ENCODE peak calls at places on chromosomes 12 and 14, in seven cellular contexts. X is transverse colon, H is spleen, O is endothelial cell of umbilical vein, J is GM12878, P is stomach, B is breast epithelium. M is an unnamed sample.

GRCh38 chr14:94048676-94049624 is 22.8 kb downstream of the OTUB2 start:
- DNase-seq in B (no peak), J (no peak), P (no peak), X (no peak), O (no peak), H (peak; percentile 20), M (no peak)

GRCh38 chr12:90969851-90970250 is 14.9 kb upstream of the CCER1 start:
- DNase-seq in X (no peak), O (no peak), J (no peak), H (no peak), B (no peak), P (no peak), M (no peak)

GRCh38 chr12:19129486-19130223 is at the start of gene PLEKHA5:
- DNase-seq in P (peak; percentile 79), B (peak; percentile 52), X (peak; percentile 75), O (peak; percentile 31), H (peak; percentile 83), J (no peak), M (peak; percentile 16)

GRCh38 chr12:96876966-96877365 is 30.1 kb upstream of the NEDD1 start:
- DNase-seq in J (no peak), O (no peak), X (no peak), B (no peak), P (no peak), H (no peak), M (no peak)

GRCh38 chr12:51970904-51971646 is 19.6 kb downstream of the ACVR1B start:
- DNase-seq in X (peak; percentile 24), H (no peak), P (no peak), B (no peak), J (peak; percentile 93), O (peak; percentile 89), M (no peak)

GRCh38 chr12:50088577-50089335 is 3.6 kb downstream of the SMARCD1 start:
- DNase-seq in X (peak; percentile 70), O (peak; percentile 59), H (peak; percentile 13), J (peak; percentile 37), B (peak; percentile 55), P (peak; percentile 68), M (no peak)

GRCh38 chr12:46901464-46902205 is 75.8 kb upstream of the SLC38A4 start:
- DNase-seq in B (no peak), X (no peak), J (no peak), P (no peak), H (no peak), O (no peak), M (no peak)

GRCh38 chr12:2094597-2094996 is 41.8 kb downstream of the CACNA1C start:
- DNase-seq in B (no peak), H (no peak), X (no peak), J (no peak), O (no peak), P (no peak), M (no peak)

GRCh38 chr14:67335781-67336180 is 23.8 kb downstream of the ATP6V1D start:
- DNase-seq in O (peak; percentile 19), H (no peak), B (no peak), X (no peak), J (no peak), P (no peak), M (no peak)

GRCh38 chr14:84937449-84937848 is 592.5 kb upstream of the FLRT2 start:
- DNase-seq in B (no peak), X (no peak), J (no peak), P (no peak), O (no peak), H (no peak), M (no peak)

GRCh38 chr14:32009636-32010560 is 67.2 kb upstream of the ARHGAP5 start:
- DNase-seq in X (no peak), O (no peak), H (no peak), J (no peak), B (no peak), P (no peak), M (no peak)

GRCh38 chr12:4909734-4910501 is at the start of gene KCNA1:
- DNase-seq in X (no peak), P (no peak), B (no peak), O (no peak), J (no peak), H (no peak), M (peak; percentile 51)

GRCh38 chr14:88798161-88798560 is 5.4 kb upstream of the EML5 start:
- DNase-seq in B (no peak), H (no peak), X (no peak), O (no peak), J (no peak), P (no peak), M (no peak)

GRCh38 chr12:118164798-118165486 is 29.0 kb downstream of the PEBP1 start:
- DNase-seq in H (no peak), X (no peak), B (no peak), O (peak; percentile 53), J (no peak), P (no peak), M (no peak)

GRCh38 chr14:35890308-35890707 is 64.2 kb downstream of the BRMS1L start:
- DNase-seq in J (no peak), B (no peak), P (no peak), O (no peak), X (no peak), H (no peak), M (no peak)

GRCh38 chr14:94175403-94176146 is 1.5 kb downstream of the PPP4R4 start:
- DNase-seq in J (no peak), B (no peak), X (no peak), O (no peak), P (no peak), H (no peak), M (no peak)

GRCh38 chr12:31491819-31492598 is 98.9 kb downstream of the DENND5B start:
- DNase-seq in B (peak; percentile 39), J (no peak), H (no peak), X (no peak), O (peak; percentile 94), P (no peak), M (no peak)

GRCh38 chr14:23829736-23830474 is 123.7 kb upstream of the DHRS4 start:
- DNase-seq in B (no peak), P (peak; percentile 42), H (no peak), J (no peak), O (peak; percentile 88), X (peak; percentile 43), M (no peak)

GRCh38 chr12:9634177-9634803 is 26.6 kb upstream of the KLRB1 start:
- DNase-seq in B (peak; percentile 47), J (no peak), X (peak; percentile 73), P (peak; percentile 69), O (peak; percentile 70), H (no peak), M (no peak)

DNA sequence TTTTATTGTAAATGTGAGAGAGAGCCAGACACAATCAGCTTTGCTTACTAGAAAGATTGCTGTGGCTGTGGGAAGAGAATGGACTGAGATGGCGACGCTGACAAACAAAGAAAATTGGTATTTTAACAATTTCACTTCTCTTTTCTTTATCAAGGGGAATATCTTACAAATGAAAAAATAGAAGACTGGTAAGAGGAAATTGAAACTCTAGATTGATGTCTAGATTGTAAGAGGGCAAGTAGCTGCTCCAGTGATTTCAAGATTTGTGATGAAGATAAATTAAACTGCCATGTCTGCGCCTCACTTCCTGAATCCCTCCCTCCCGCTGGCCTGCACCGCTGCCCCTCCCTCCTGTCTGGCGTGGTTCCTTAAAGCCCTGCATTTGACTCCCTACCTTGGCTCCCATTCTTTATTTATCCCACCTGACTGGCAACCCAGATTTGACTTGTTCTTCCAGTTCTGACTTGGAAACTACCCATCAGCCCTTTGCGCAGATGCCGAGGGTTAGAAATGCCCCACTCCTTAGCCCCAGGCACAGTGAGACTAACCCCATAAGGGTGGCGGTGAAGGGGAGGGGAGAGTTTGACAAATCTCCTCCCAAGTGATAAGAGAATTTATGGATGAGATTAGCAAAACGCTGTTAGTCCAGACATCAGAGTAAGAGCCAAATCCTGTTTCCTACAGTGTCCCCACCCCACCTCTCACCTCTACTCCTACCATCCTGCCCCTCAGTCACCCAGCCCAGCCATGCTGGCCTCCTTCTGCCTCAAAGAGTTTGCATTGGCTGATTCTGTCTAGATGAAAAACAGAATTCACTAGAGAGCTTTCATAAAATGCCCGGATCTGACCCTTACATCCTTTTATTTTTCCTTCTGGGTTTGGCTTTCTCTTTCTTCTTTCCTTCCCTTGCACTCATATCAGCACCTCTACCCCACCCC is 125.3 kb upstream of the ATF7IP start:
- DNase-seq in P (no peak), O (no peak), B (peak; percentile 34), J (peak; percentile 75), H (no peak), X (peak; percentile 50), M (no peak)
- TF ChIP-seq POLR2A in P (no peak), O (no peak), B (no peak), J (no peak), H (no peak), X (no peak), M (peak; percentile 29)

GRCh38 chr12:93408813-93409212 is 31.1 kb downstream of the NUDT4 start:
- DNase-seq in X (no peak), H (no peak), O (no peak), J (no peak), B (no peak), P (no peak), M (no peak)
- TF ChIP-seq POLR2AphosphoS5 in X (peak; percentile 5), H (no peak), O (peak; percentile 19), J (no peak), B (no peak), P (no peak), M (no peak)

GRCh38 chr14:95264271-95264973 is 55.3 kb downstream of the CLMN start:
- DNase-seq in B (peak; percentile 15), X (no peak), H (no peak), O (no peak), J (no peak), P (no peak), M (no peak)

GRCh38 chr14:95265106-95266094 is 54.3 kb downstream of the CLMN start:
- DNase-seq in O (peak; percentile 96), B (peak; percentile 87), X (peak; percentile 66), P (peak; percentile 63), H (no peak), J (peak; percentile 96), M (peak; percentile 33)

GRCh38 chr14:95268350-95268749 is 51.4 kb downstream of the CLMN start:
- DNase-seq in B (peak; percentile 2), P (no peak), O (no peak), X (no peak), H (no peak), J (no peak), M (no peak)

GRCh38 chr14:95269493-95269892 is 50.2 kb downstream of the CLMN start:
- DNase-seq in H (no peak), B (peak; percentile 16), O (no peak), J (no peak), X (no peak), P (no peak), M (no peak)

GRCh38 chr14:95267306-95267705 is 52.4 kb downstream of the CLMN start:
- DNase-seq in B (no peak), P (no peak), O (no peak), J (no peak), H (no peak), X (no peak), M (no peak)
- TF ChIP-seq POLR2A in B (peak; percentile 7), P (no peak), O (no peak), J (no peak), H (no peak), X (no peak), M (no peak)

DNA sequence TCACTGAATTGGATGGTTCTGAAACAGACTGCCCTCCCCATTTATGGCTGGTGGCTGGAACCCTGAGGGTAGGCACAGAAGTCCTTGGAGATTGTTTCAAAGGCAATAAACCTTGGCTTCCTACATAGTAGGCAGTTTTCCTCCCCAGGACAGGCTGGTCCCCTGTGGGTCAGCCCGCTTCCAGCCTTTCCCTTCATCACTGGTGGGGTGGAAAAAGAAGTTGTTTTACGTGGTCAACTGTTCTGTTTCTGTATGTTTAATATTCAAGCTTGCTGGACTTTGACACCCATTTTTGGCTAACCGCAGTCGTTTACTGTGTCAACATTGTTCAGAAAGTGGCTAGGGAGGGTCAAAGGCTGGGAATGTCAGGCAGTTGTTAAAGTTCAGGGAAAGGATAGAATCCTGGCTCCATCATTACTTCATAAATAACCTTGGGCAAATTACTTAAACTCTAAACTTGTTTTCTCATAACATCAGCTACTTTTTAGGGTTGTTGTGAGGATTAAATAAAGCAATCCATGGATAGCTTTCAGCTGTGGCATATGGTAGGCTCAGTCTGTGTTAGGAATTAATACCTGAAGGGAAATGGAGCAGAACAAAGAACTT is 2.4 kb downstream of the KLHDC2 start:
- DNase-seq in O (no peak), J (no peak), B (no peak), H (no peak), X (peak; percentile 69), P (peak; percentile 63), M (no peak)
- TF ChIP-seq POLR2AphosphoS5 in O (no peak), J (no peak), B (no peak), H (no peak), X (peak; percentile 68), P (no peak), M (no peak)